ENCODE peak calls at places on chromosomes 12 and 14, in ten cellular contexts. A, D, U, L, N, S, G, W, P and C are unnamed samples.

GRCh38 chr12:131690320-131690719 is 20.6 kb upstream of the SFSWAP start:
- DNase-seq in U (no peak), S (peak; percentile 24), P (no peak), G (no peak), D (no peak), N (peak; percentile 6), A (no peak), L (no peak), W (no peak), C (no peak)

GRCh38 chr12:113931517-113931916 is 34.6 kb downstream of the RBM19 start:
- DNase-seq in N (no peak), A (no peak), S (no peak), P (no peak), L (no peak), D (no peak), G (no peak), U (no peak), W (no peak), C (no peak)

GRCh38 chr12:39047539-39048078 is 142.2 kb upstream of the CPNE8 start:
- DNase-seq in U (no peak), A (no peak), S (no peak), P (no peak), G (no peak), D (no peak), L (no peak), N (no peak), W (no peak), C (no peak)

GRCh38 chr12:123571343-123571813 is 13.0 kb upstream of the TMED2 start:
- DNase-seq in N (no peak), A (no peak), S (no peak), P (peak; percentile 68), W (no peak), L (no peak), G (peak; percentile 91), D (peak; percentile 32), U (no peak), C (no peak)

GRCh38 chr14:99137001-99137700 is 134.8 kb downstream of the BCL11B start:
- DNase-seq in N (no peak), D (no peak), S (peak; percentile 54), W (no peak), A (no peak), P (no peak), L (no peak), U (no peak), G (no peak), C (no peak)

GRCh38 chr14:77000340-77001235 is 27.9 kb downstream of the IRF2BPL start:
- DNase-seq in U (no peak), P (peak; percentile 59), W (no peak), L (no peak), S (no peak), N (no peak), G (peak; percentile 64), D (no peak), A (no peak), C (no peak)

GRCh38 chr12:59375633-59376032 is 220.2 kb upstream of the SLC16A7 start:
- DNase-seq in G (no peak), P (no peak), D (no peak), N (no peak), L (no peak), U (no peak), A (no peak), W (no peak), S (no peak), C (no peak)

GRCh38 chr12:96190403-96191170 is 3.6 kb upstream of the ELK3 start:
- DNase-seq in L (no peak), P (peak; percentile 63), S (no peak), G (peak; percentile 39), A (no peak), D (no peak), W (no peak), U (no peak), N (no peak), C (no peak)

GRCh38 chr12:54593135-54593534 is 4.7 kb upstream of the PPP1R1A start:
- DNase-seq in U (no peak), S (no peak), N (no peak), D (no peak), W (no peak), P (no peak), A (no peak), G (no peak), L (no peak), C (no peak)

GRCh38 chr14:76152333-76152681 is 585 bp downstream of the GPATCH2L start:
- DNase-seq in N (peak; percentile 62), D (peak; percentile 52), L (no peak), A (peak; percentile 72), G (peak; percentile 91), U (peak; percentile 64), P (peak; percentile 88), W (peak; percentile 29), S (peak; percentile 86), C (no peak)

GRCh38 chr12:133130808-133131128 is 341 bp downstream of the ZNF10 start:
- DNase-seq in D (peak; percentile 17), U (peak; percentile 9), L (no peak), A (no peak), P (no peak), N (peak; percentile 50), S (peak; percentile 81), G (no peak), W (no peak), C (peak; percentile 14)

GRCh38 chr14:75277000-75277795 is 1.4 kb upstream of the FOS start:
- DNase-seq in W (peak; percentile 64), G (peak; percentile 96), S (peak; percentile 97), P (peak; percentile 88), L (no peak), N (peak; percentile 47), U (peak; percentile 91), A (peak; percentile 88), D (peak; percentile 78), C (peak; percentile 52)

GRCh38 chr14:100679707-100680438 is 46.8 kb upstream of the DLK1 start:
- DNase-seq in D (no peak), P (peak; percentile 90), U (no peak), W (no peak), N (no peak), S (no peak), G (peak; percentile 75), A (no peak), L (no peak), C (no peak)

GRCh38 chr12:102848832-102849231 is 68.2 kb downstream of the PAH start:
- DNase-seq in P (no peak), D (peak; percentile 42), U (no peak), L (no peak), A (no peak), G (no peak), W (no peak), N (no peak), S (no peak), C (no peak)

GRCh38 chr12:80353254-80353653 is 90.8 kb upstream of the PTPRQ start:
- DNase-seq in P (peak; percentile 58), D (no peak), N (no peak), W (no peak), L (no peak), A (no peak), G (peak; percentile 60), U (no peak), S (no peak), C (no peak)

GRCh38 chr14:85878874-85879273 is 348.9 kb downstream of the FLRT2 start:
- DNase-seq in P (no peak), U (no peak), L (no peak), S (no peak), D (no peak), A (no peak), N (no peak), G (no peak), W (no peak), C (no peak)

GRCh38 chr12:88579941-88580871 is at the start of gene KITLG:
- DNase-seq in U (peak; percentile 8), L (no peak), D (peak; percentile 85), A (peak; percentile 85), G (peak; percentile 93), W (peak; percentile 80), N (no peak), P (peak; percentile 86), S (peak; percentile 90), C (peak; percentile 78)
- TF ChIP-seq CTCF in U (peak; percentile 27), L (peak; percentile 41), D (no peak), A (no peak), G (peak; percentile 44), W (no peak), N (no peak), P (peak; percentile 39), S (no peak), C (peak; percentile 24)

GRCh38 chr14:64117671-64118402 is 176.3 kb downstream of the ESR2 start:
- DNase-seq in G (peak; percentile 56), U (peak; percentile 72), L (no peak), S (no peak), D (no peak), A (no peak), W (no peak), N (no peak), P (peak; percentile 91), C (no peak)
- TF ChIP-seq CTCF in G (no peak), U (no peak), L (no peak), S (no peak), D (no peak), A (no peak), W (no peak), N (no peak), P (no peak), C (no peak)

GRCh38 chr14:106848330-106849121 is 1322.1 kb downstream of the TMEM121 start:
- DNase-seq in W (no peak), D (no peak), A (no peak), S (no peak), L (no peak), U (no peak), P (peak; percentile 0), G (no peak), N (no peak), C (no peak)
- TF ChIP-seq CTCF in W (no peak), D (no peak), A (no peak), S (no peak), L (no peak), U (no peak), P (no peak), G (peak; percentile 40), N (no peak), C (no peak)

DNA sequence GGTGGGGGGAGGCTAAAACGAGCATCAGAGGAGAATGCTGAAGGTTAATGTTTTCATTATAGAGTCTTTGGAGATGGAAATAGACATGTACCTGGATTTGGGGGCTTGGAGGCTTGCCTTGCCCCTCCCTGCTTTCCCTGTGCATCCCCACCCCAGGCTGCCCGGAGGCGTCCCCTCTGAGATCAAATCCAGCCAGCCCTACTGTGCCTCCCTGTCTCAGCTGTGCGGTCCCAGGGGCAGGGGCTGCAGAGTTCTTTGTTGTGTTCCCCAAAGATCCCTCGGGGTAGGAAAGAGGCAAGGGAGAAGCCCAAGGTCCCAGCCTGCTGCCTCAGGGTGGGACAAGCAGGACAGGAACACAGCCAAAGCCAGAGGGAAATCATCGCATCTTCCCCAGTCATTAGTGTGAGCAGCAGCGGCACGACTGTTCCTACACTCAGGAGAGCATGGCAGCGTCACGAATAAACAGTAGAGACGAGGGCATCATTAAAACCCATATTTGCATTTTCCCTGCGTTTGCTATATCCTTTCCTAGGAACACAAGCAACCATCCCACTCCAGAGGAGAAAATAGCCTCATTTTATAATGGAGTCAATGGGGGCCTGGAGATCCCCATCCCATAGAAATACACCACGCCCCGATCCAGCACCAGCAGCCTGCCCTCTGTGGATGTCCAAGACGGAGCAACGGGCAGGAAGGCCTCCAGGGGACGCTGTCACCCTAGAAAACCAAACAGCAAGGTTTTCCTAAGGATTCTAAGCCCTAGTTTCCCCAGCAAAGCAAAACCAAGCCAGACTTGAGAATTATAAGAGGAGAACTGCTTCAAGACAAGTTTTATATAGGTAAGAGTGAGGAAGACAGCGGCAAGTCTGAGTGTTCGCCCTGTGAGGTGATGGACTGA is 32.4 kb downstream of the ANO2 start:
- DNase-seq in G (no peak), N (no peak), U (no peak), D (peak; percentile 85), S (no peak), W (peak; percentile 22), L (no peak), P (no peak), A (peak; percentile 70), C (no peak)
- TF ChIP-seq CTCF in G (no peak), N (no peak), U (no peak), D (peak; percentile 84), S (no peak), W (peak; percentile 60), L (peak; percentile 58), P (peak; percentile 16), A (peak; percentile 70), C (peak; percentile 66)

GRCh38 chr14:43041207-43041606 is 1434.5 kb downstream of the LRFN5 start:
- DNase-seq in A (no peak), G (no peak), W (no peak), U (no peak), L (no peak), D (no peak), P (no peak), N (no peak), S (no peak), C (no peak)
- TF ChIP-seq CTCF in A (no peak), G (no peak), W (no peak), U (no peak), L (no peak), D (no peak), P (no peak), N (no peak), S (no peak), C (no peak)